ENCODE peak calls at places on chromosomes 1 and 21, in five cellular contexts. I is fibroblast of the conjunctiva; Y is HS-5; V is Calu3; T is activated naive CD4-positive, alpha-beta T cell treated with anti-CD3 and anti-CD28 coated beads, Interleukin-2, amount 10 ng/mL, durations not matched to agents 7 days and 5 days. E is an unnamed sample.
A peak's percentile ranks its signal among the peaks of the same experiment; 100 is the strongest.

GRCh38 chr1:114152211-114153050 is 1.2 kb downstream of the SYT6 start:
- DNase-seq in Y (no peak), V (no peak), T (no peak), I (no peak), E (peak; percentile 59)

GRCh38 chr21:36200089-36200561 is 43.5 kb downstream of the DOP1B start:
- DNase-seq in T (no peak), V (no peak), Y (no peak), I (no peak), E (no peak)

GRCh38 chr1:13585599-13585965 is 1.9 kb downstream of the PDPN start:
- DNase-seq in Y (no peak), I (no peak), V (no peak), T (no peak), E (no peak)

GRCh38 chr1:18973446-18973955 is 17.0 kb upstream of the IFFO2 start:
- DNase-seq in Y (no peak), V (no peak), I (no peak), T (no peak), E (no peak)

GRCh38 chr1:109546311-109547109 is 1.9 kb upstream of the GNAI3 start:
- DNase-seq in V (peak; percentile 80), T (peak; percentile 95), I (peak; percentile 87), Y (peak; percentile 67), E (peak; percentile 97)

GRCh38 chr1:150562384-150563339 is 13.5 kb downstream of the ADAMTSL4 start:
- DNase-seq in T (peak; percentile 89), V (no peak), Y (no peak), I (no peak), E (peak; percentile 94)

GRCh38 chr1:197393772-197394171 is 125.7 kb downstream of the CRB1 start:
- DNase-seq in T (no peak), Y (no peak), V (no peak), I (no peak), E (no peak)

GRCh38 chr1:9413877-9414213 is 121.2 kb downstream of the SPSB1 start:
- DNase-seq in V (no peak), T (no peak), I (no peak), Y (no peak), E (no peak)

GRCh38 chr1:198234511-198235251 is 77.9 kb downstream of the NEK7 start:
- DNase-seq in V (peak; percentile 17), Y (no peak), T (no peak), I (no peak), E (no peak)

GRCh38 chr1:29688477-29689365 is 452.4 kb downstream of the PTPRU start:
- DNase-seq in V (no peak), I (no peak), Y (no peak), T (no peak), E (peak; percentile 74)

GRCh38 chr1:150321826-150322166 is 463 bp downstream of the PRPF3 start:
- DNase-seq in T (no peak), I (no peak), Y (no peak), V (no peak), E (peak; percentile 65)

GRCh38 chr1:180353930-180354329 is 123.9 kb downstream of the LHX4 start:
- DNase-seq in T (no peak), I (no peak), V (no peak), Y (no peak), E (no peak)

GRCh38 chr1:27092888-27093287 is 62.0 kb downstream of the SLC9A1 start:
- DNase-seq in V (no peak), T (no peak), I (no peak), Y (no peak), E (no peak)

GRCh38 chr1:93448983-93449805 is 1.3 kb downstream of the FNBP1L start:
- DNase-seq in V (peak; percentile 77), Y (no peak), T (no peak), I (peak; percentile 20), E (no peak)

GRCh38 chr21:41726970-41727783 is 39.7 kb downstream of the RIPK4 start:
- DNase-seq in I (peak; percentile 12), Y (no peak), V (peak; percentile 72), T (no peak), E (no peak)

GRCh38 chr1:87706779-87707228 is 378.1 kb downstream of the LMO4 start:
- DNase-seq in V (no peak), Y (no peak), I (no peak), T (no peak), E (no peak)

GRCh38 chr1:7042322-7043231 is 257.3 kb downstream of the CAMTA1 start:
- DNase-seq in I (no peak), V (no peak), T (no peak), Y (no peak), E (no peak)

GRCh38 chr1:214354440-214355148 is 73.6 kb downstream of the SMYD2 start:
- DNase-seq in Y (no peak), V (no peak), T (no peak), I (no peak), E (no peak)

GRCh38 chr1:182754915-182755314 is 34.7 kb upstream of the NPL start:
- DNase-seq in Y (no peak), T (no peak), I (no peak), V (no peak), E (no peak)